ENCODE peak calls at places on chromosomes 12 and 14, in seven cellular contexts. One of them, this sample, is unnamed.

GRCh38 chr12:50786498-50787231 is 22.8 kb downstream of the ATF1 start:
- DNase-seq in MM.1S: no peak
- DNase-seq in cardiac muscle cell: peak
- DNase-seq in GM06990: no peak
- DNase-seq in OCI-LY7: no peak
- DNase-seq in A549: peak
- DNase-seq in K562: no peak
- DNase-seq in this sample: peak

GRCh38 chr14:77151918-77152588 is 10.5 kb upstream of the ZDHHC22 start:
- DNase-seq in OCI-LY7: peak
- DNase-seq in K562: peak
- DNase-seq in cardiac muscle cell: peak
- DNase-seq in MM.1S: peak
- DNase-seq in GM06990: no peak
- DNase-seq in A549: peak
- DNase-seq in this sample: peak

GRCh38 chr12:131357152-131357747 is 353.6 kb upstream of the SFSWAP start:
- DNase-seq in OCI-LY7: no peak
- DNase-seq in MM.1S: no peak
- DNase-seq in GM06990: no peak
- DNase-seq in K562: no peak
- DNase-seq in cardiac muscle cell: no peak
- DNase-seq in A549: no peak
- DNase-seq in this sample: no peak

GRCh38 chr12:97308576-97309198 is 153.9 kb upstream of the RMST start:
- DNase-seq in K562: peak
- DNase-seq in A549: peak
- DNase-seq in MM.1S: peak
- DNase-seq in OCI-LY7: peak
- DNase-seq in cardiac muscle cell: peak
- DNase-seq in GM06990: peak
- DNase-seq in this sample: peak

GRCh38 chr14:74593241-74593985 is 18.6 kb downstream of the LTBP2 start:
- DNase-seq in GM06990: no peak
- DNase-seq in cardiac muscle cell: peak
- DNase-seq in OCI-LY7: no peak
- DNase-seq in A549: no peak
- DNase-seq in K562: no peak
- DNase-seq in MM.1S: no peak
- DNase-seq in this sample: no peak

GRCh38 chr14:104865069-104865630 is at the start of gene CEP170B:
- DNase-seq in GM06990: peak
- DNase-seq in cardiac muscle cell: peak
- DNase-seq in MM.1S: peak
- DNase-seq in OCI-LY7: peak
- DNase-seq in K562: peak
- DNase-seq in A549: peak
- DNase-seq in this sample: no peak

GRCh38 chr12:49105504-49106120 is 5.0 kb downstream of the LMBR1L start:
- DNase-seq in OCI-LY7: peak
- DNase-seq in cardiac muscle cell: peak
- DNase-seq in K562: no peak
- DNase-seq in GM06990: no peak
- DNase-seq in MM.1S: no peak
- DNase-seq in A549: no peak
- DNase-seq in this sample: no peak

GRCh38 chr14:59483360-59483759 is 848 bp downstream of the L3HYPDH start:
- DNase-seq in OCI-LY7: no peak
- DNase-seq in MM.1S: no peak
- DNase-seq in A549: peak
- DNase-seq in K562: peak
- DNase-seq in cardiac muscle cell: peak
- DNase-seq in GM06990: no peak
- DNase-seq in this sample: peak

GRCh38 chr12:30796508-30796780 is 41.7 kb upstream of the CAPRIN2 start:
- DNase-seq in cardiac muscle cell: peak
- DNase-seq in K562: peak
- DNase-seq in A549: peak
- DNase-seq in GM06990: no peak
- DNase-seq in MM.1S: no peak
- DNase-seq in OCI-LY7: no peak
- DNase-seq in this sample: no peak

GRCh38 chr14:74886001-74886400 is 4.3 kb downstream of the DLST start:
- DNase-seq in MM.1S: no peak
- DNase-seq in cardiac muscle cell: peak
- DNase-seq in K562: no peak
- DNase-seq in A549: no peak
- DNase-seq in OCI-LY7: no peak
- DNase-seq in GM06990: no peak
- DNase-seq in this sample: no peak

GRCh38 chr14:89397569-89397968 is 19.5 kb downstream of the FOXN3 start:
- DNase-seq in A549: no peak
- DNase-seq in OCI-LY7: peak
- DNase-seq in K562: no peak
- DNase-seq in GM06990: no peak
- DNase-seq in MM.1S: no peak
- DNase-seq in cardiac muscle cell: no peak
- DNase-seq in this sample: no peak

GRCh38 chr12:44873898-44874297 is 2.2 kb downstream of the NELL2 start:
- DNase-seq in GM06990: no peak
- DNase-seq in K562: no peak
- DNase-seq in MM.1S: peak
- DNase-seq in cardiac muscle cell: peak
- DNase-seq in A549: peak
- DNase-seq in OCI-LY7: peak
- DNase-seq in this sample: no peak

GRCh38 chr14:30907659-30908057 is 33.3 kb downstream of the COCH start:
- DNase-seq in OCI-LY7: no peak
- DNase-seq in MM.1S: no peak
- DNase-seq in cardiac muscle cell: no peak
- DNase-seq in A549: no peak
- DNase-seq in GM06990: no peak
- DNase-seq in K562: no peak
- DNase-seq in this sample: no peak

GRCh38 chr12:50753232-50753769 is 10.6 kb upstream of the ATF1 start:
- DNase-seq in A549: no peak
- DNase-seq in MM.1S: no peak
- DNase-seq in GM06990: no peak
- DNase-seq in cardiac muscle cell: no peak
- DNase-seq in K562: no peak
- DNase-seq in OCI-LY7: no peak
- DNase-seq in this sample: no peak

GRCh38 chr12:24903305-24904088 is 45.4 kb downstream of the BCAT1 start:
- DNase-seq in A549: no peak
- DNase-seq in MM.1S: no peak
- DNase-seq in cardiac muscle cell: peak
- DNase-seq in K562: no peak
- DNase-seq in GM06990: no peak
- DNase-seq in OCI-LY7: no peak
- DNase-seq in this sample: no peak

GRCh38 chr12:96448287-96448686 is 41.1 kb upstream of the CFAP54 start:
- DNase-seq in OCI-LY7: no peak
- DNase-seq in A549: no peak
- DNase-seq in MM.1S: no peak
- DNase-seq in K562: no peak
- DNase-seq in cardiac muscle cell: peak
- DNase-seq in GM06990: no peak
- DNase-seq in this sample: peak

GRCh38 chr14:92456215-92457017 is 57.2 kb upstream of the RIN3 start:
- DNase-seq in K562: peak
- DNase-seq in OCI-LY7: peak
- DNase-seq in A549: peak
- DNase-seq in MM.1S: peak
- DNase-seq in GM06990: no peak
- DNase-seq in cardiac muscle cell: peak
- DNase-seq in this sample: peak

GRCh38 chr12:113573148-113573547 is 101.5 kb upstream of the LHX5 start:
- DNase-seq in GM06990: no peak
- DNase-seq in OCI-LY7: no peak
- DNase-seq in MM.1S: no peak
- DNase-seq in cardiac muscle cell: no peak
- DNase-seq in K562: no peak
- DNase-seq in A549: no peak
- DNase-seq in this sample: no peak

GRCh38 chr14:89911018-89911919 is 43.3 kb downstream of the EFCAB11 start:
- DNase-seq in GM06990: no peak
- DNase-seq in K562: no peak
- DNase-seq in OCI-LY7: no peak
- DNase-seq in cardiac muscle cell: peak
- DNase-seq in A549: peak
- DNase-seq in MM.1S: no peak
- DNase-seq in this sample: no peak

GRCh38 chr12:111645433-111645832 is 40.3 kb downstream of the BRAP start:
- DNase-seq in K562: no peak
- DNase-seq in A549: peak
- DNase-seq in cardiac muscle cell: no peak
- DNase-seq in OCI-LY7: no peak
- DNase-seq in MM.1S: no peak
- DNase-seq in GM06990: no peak
- DNase-seq in this sample: no peak

GRCh38 chr14:21902561-21903199 is 229.1 kb upstream of the OR4E1 start:
- DNase-seq in MM.1S: no peak
- DNase-seq in GM06990: no peak
- DNase-seq in A549: peak
- DNase-seq in cardiac muscle cell: no peak
- DNase-seq in K562: no peak
- DNase-seq in OCI-LY7: peak
- DNase-seq in this sample: no peak

GRCh38 chr12:90037740-90038139 is 329.1 kb upstream of the ATP2B1 start:
- DNase-seq in OCI-LY7: no peak
- DNase-seq in cardiac muscle cell: no peak
- DNase-seq in A549: no peak
- DNase-seq in K562: no peak
- DNase-seq in GM06990: no peak
- DNase-seq in MM.1S: no peak
- DNase-seq in this sample: no peak

GRCh38 chr12:90044069-90044468 is 335.4 kb upstream of the ATP2B1 start:
- DNase-seq in K562: no peak
- DNase-seq in GM06990: no peak
- DNase-seq in A549: no peak
- DNase-seq in OCI-LY7: no peak
- DNase-seq in cardiac muscle cell: no peak
- DNase-seq in MM.1S: no peak
- DNase-seq in this sample: no peak

GRCh38 chr12:90045559-90045958 is 336.9 kb upstream of the ATP2B1 start:
- DNase-seq in cardiac muscle cell: no peak
- DNase-seq in A549: no peak
- DNase-seq in OCI-LY7: no peak
- DNase-seq in K562: no peak
- DNase-seq in GM06990: no peak
- DNase-seq in MM.1S: no peak
- DNase-seq in this sample: no peak

GRCh38 chr12:90038290-90038689 is 329.7 kb upstream of the ATP2B1 start:
- DNase-seq in cardiac muscle cell: no peak
- DNase-seq in OCI-LY7: no peak
- DNase-seq in K562: no peak
- DNase-seq in MM.1S: no peak
- DNase-seq in GM06990: no peak
- DNase-seq in A549: no peak
- DNase-seq in this sample: no peak

DNA sequence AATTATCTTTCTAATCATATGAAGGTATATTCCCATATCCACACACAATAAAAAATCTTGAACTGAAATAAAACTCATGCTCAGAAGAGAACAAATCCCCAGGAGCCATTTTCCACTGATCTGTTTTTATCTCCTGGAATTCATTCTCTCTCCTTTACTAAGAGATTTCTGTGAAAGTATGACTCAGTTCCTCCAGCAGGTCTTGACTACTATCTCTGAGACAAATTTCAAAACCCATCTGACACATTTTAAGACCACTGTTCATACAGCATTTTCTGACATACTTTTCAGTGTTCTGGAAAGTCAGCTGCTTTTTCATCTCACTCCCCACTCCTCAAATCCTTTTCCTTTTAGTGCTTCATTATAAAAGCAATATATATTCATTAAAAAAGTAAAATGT is 334.6 kb upstream of the ATP2B1 start:
- DNase-seq in cardiac muscle cell: peak
- DNase-seq in A549: no peak
- DNase-seq in K562: no peak
- DNase-seq in GM06990: no peak
- DNase-seq in MM.1S: no peak
- DNase-seq in OCI-LY7: no peak
- DNase-seq in this sample: no peak
- H3K4me3 ChIP-seq in cardiac muscle cell: no peak
- H3K4me3 ChIP-seq in A549: no peak
- H3K4me3 ChIP-seq in K562: no peak
- H3K4me3 ChIP-seq in GM06990: no peak
- H3K4me3 ChIP-seq in MM.1S: no peak
- H3K4me3 ChIP-seq in OCI-LY7: no peak
- H3K4me3 ChIP-seq in this sample: no peak

GRCh38 chr14:68444449-68445168 is 348.3 kb downstream of the ZFP36L1 start:
- DNase-seq in OCI-LY7: no peak
- DNase-seq in cardiac muscle cell: peak
- DNase-seq in K562: no peak
- DNase-seq in A549: no peak
- DNase-seq in GM06990: no peak
- DNase-seq in MM.1S: no peak
- DNase-seq in this sample: no peak
- H3K4me3 ChIP-seq in OCI-LY7: no peak
- H3K4me3 ChIP-seq in cardiac muscle cell: no peak
- H3K4me3 ChIP-seq in K562: no peak
- H3K4me3 ChIP-seq in A549: no peak
- H3K4me3 ChIP-seq in GM06990: no peak
- H3K4me3 ChIP-seq in MM.1S: no peak
- H3K4me3 ChIP-seq in this sample: no peak

GRCh38 chr12:5210179-5210917 is 166.7 kb downstream of the KCNA5 start:
- DNase-seq in GM06990: no peak
- DNase-seq in MM.1S: no peak
- DNase-seq in OCI-LY7: no peak
- DNase-seq in K562: no peak
- DNase-seq in cardiac muscle cell: no peak
- DNase-seq in A549: no peak
- DNase-seq in this sample: no peak
- H3K4me3 ChIP-seq in GM06990: no peak
- H3K4me3 ChIP-seq in MM.1S: no peak
- H3K4me3 ChIP-seq in OCI-LY7: no peak
- H3K4me3 ChIP-seq in K562: no peak
- H3K4me3 ChIP-seq in cardiac muscle cell: no peak
- H3K4me3 ChIP-seq in A549: no peak
- H3K4me3 ChIP-seq in this sample: no peak

GRCh38 chr12:780750-781379 is 28.5 kb downstream of the WNK1 start:
- DNase-seq in cardiac muscle cell: no peak
- DNase-seq in K562: no peak
- DNase-seq in GM06990: no peak
- DNase-seq in A549: no peak
- DNase-seq in MM.1S: no peak
- DNase-seq in OCI-LY7: no peak
- DNase-seq in this sample: no peak

GRCh38 chr12:779745-780734 is 27.7 kb downstream of the WNK1 start:
- DNase-seq in A549: peak
- DNase-seq in OCI-LY7: no peak
- DNase-seq in cardiac muscle cell: peak
- DNase-seq in GM06990: no peak
- DNase-seq in K562: no peak
- DNase-seq in MM.1S: no peak
- DNase-seq in this sample: no peak

GRCh38 chr12:774051-774614 is 21.8 kb downstream of the WNK1 start:
- DNase-seq in K562: no peak
- DNase-seq in A549: no peak
- DNase-seq in GM06990: no peak
- DNase-seq in cardiac muscle cell: peak
- DNase-seq in OCI-LY7: no peak
- DNase-seq in MM.1S: no peak
- DNase-seq in this sample: no peak

GRCh38 chr12:777550-778047 is 25.2 kb downstream of the WNK1 start:
- DNase-seq in MM.1S: no peak
- DNase-seq in cardiac muscle cell: no peak
- DNase-seq in GM06990: no peak
- DNase-seq in A549: no peak
- DNase-seq in K562: no peak
- DNase-seq in OCI-LY7: no peak
- DNase-seq in this sample: no peak

GRCh38 chr12:778615-779014 is 26.2 kb downstream of the WNK1 start:
- DNase-seq in MM.1S: no peak
- DNase-seq in OCI-LY7: no peak
- DNase-seq in K562: no peak
- DNase-seq in GM06990: no peak
- DNase-seq in cardiac muscle cell: no peak
- DNase-seq in A549: no peak
- DNase-seq in this sample: no peak
- H3K4me3 ChIP-seq in MM.1S: no peak
- H3K4me3 ChIP-seq in OCI-LY7: no peak
- H3K4me3 ChIP-seq in K562: no peak
- H3K4me3 ChIP-seq in GM06990: no peak
- H3K4me3 ChIP-seq in cardiac muscle cell: no peak
- H3K4me3 ChIP-seq in A549: peak
- H3K4me3 ChIP-seq in this sample: no peak